ENCODE peak calls at places on chromosomes 12 and 14, in four cellular contexts. F, C, G and S are unnamed samples.

GRCh38 chr14:101109347-101109638 is 205.8 kb upstream of the RTL1 start:
- DNase-seq in F (no peak), C (no peak), G (peak), S (no peak)

GRCh38 chr14:101665478-101666078 is 95.9 kb upstream of the PPP2R5C start:
- DNase-seq in F (peak), C (peak), G (no peak), S (peak)

GRCh38 chr12:21580748-21581495 is 23.7 kb downstream of the GYS2 start:
- DNase-seq in F (no peak), C (no peak), G (no peak), S (no peak)

GRCh38 chr14:60734465-60735242 is at the start of gene MNAT1:
- DNase-seq in F (peak), C (peak), G (peak), S (peak)

GRCh38 chr14:96698846-96699543 is 98.2 kb upstream of the VRK1 start:
- DNase-seq in F (no peak), C (no peak), G (no peak), S (no peak)

GRCh38 chr14:65168840-65169239 is 66.5 kb upstream of the MAX start:
- DNase-seq in F (no peak), C (no peak), G (no peak), S (no peak)

GRCh38 chr12:109139360-109139759 is 23.0 kb downstream of the ACACB start:
- DNase-seq in F (no peak), C (no peak), G (no peak), S (no peak)

GRCh38 chr14:33165144-33165925 is 226.7 kb downstream of the NPAS3 start:
- DNase-seq in F (no peak), C (no peak), G (no peak), S (no peak)

GRCh38 chr14:36771256-36771655 is 109.6 kb downstream of the PAX9 start:
- DNase-seq in F (no peak), C (no peak), G (no peak), S (no peak)

GRCh38 chr12:49200882-49201594 is 12.2 kb upstream of the TUBA1A start:
- DNase-seq in F (no peak), C (peak), G (no peak), S (no peak)

GRCh38 chr12:80186727-80187217 is 87.4 kb downstream of the OTOGL start:
- DNase-seq in F (no peak), C (peak), G (no peak), S (peak)

GRCh38 chr12:92393504-92393903 is 247.9 kb upstream of the BTG1 start:
- DNase-seq in F (no peak), C (no peak), G (no peak), S (no peak)

GRCh38 chr14:50351016-50351415 is 38.9 kb downstream of the DMAC2L start:
- DNase-seq in F (no peak), C (peak), G (no peak), S (no peak)

GRCh38 chr12:49949124-49949845 is 1.3 kb upstream of the AQP2 start:
- DNase-seq in F (no peak), C (no peak), G (no peak), S (no peak)

GRCh38 chr12:100128509-100128908 is 14.2 kb downstream of the BLTP3B start:
- DNase-seq in F (no peak), C (peak), G (no peak), S (peak)

GRCh38 chr12:101018540-101018939 is 191.5 kb downstream of the SLC5A8 start:
- DNase-seq in F (no peak), C (peak), G (no peak), S (no peak)

GRCh38 chr12:56332512-56333196 is 1.1 kb downstream of the PAN2 start:
- DNase-seq in F (no peak), C (no peak), G (no peak), S (no peak)

GRCh38 chr12:5033883-5034282 is 9.8 kb upstream of the KCNA5 start:
- DNase-seq in F (no peak), C (peak), G (no peak), S (no peak)

GRCh38 chr12:101856030-101856429 is 21.4 kb upstream of the DRAM1 start:
- DNase-seq in F (no peak), C (no peak), G (no peak), S (no peak)

GRCh38 chr12:19755141-19755540 is 315.8 kb downstream of the AEBP2 start:
- DNase-seq in F (no peak), C (no peak), G (no peak), S (no peak)

GRCh38 chr12:94560416-94561221 is 89.7 kb downstream of the TMCC3 start:
- DNase-seq in F (peak), C (no peak), G (no peak), S (no peak)

GRCh38 chr14:61381589-61381988 is 60.2 kb downstream of the PRKCH start:
- DNase-seq in F (no peak), C (no peak), G (no peak), S (no peak)

GRCh38 chr12:31896514-31897039 is 62.6 kb upstream of the RESF1 start:
- DNase-seq in F (no peak), C (no peak), G (no peak), S (no peak)

GRCh38 chr14:68961781-68962584 is 17.1 kb downstream of the ACTN1 start:
- DNase-seq in F (peak), C (no peak), G (no peak), S (no peak)

GRCh38 chr12:26118356-26118755 is 6.5 kb downstream of the BHLHE41 start:
- DNase-seq in F (no peak), C (no peak), G (no peak), S (no peak)